ENCODE peak calls at places on chromosomes 4 and X, in four cellular contexts. C, I, B and Q are unnamed samples.

GRCh38 chr4:955931-956381 is 17.4 kb downstream of the DGKQ start:
- DNase-seq in C (no peak), I (no peak), B (no peak), Q (no peak)

GRCh38 chr4:128955751-128956150 is 137.6 kb downstream of the SCLT1 start:
- DNase-seq in I (no peak), C (no peak), B (no peak), Q (no peak)

GRCh38 chr4:122329876-122330595 is 48.8 kb upstream of the ADAD1 start:
- DNase-seq in I (no peak), C (no peak), B (no peak), Q (peak; percentile 56)

GRCh38 chr4:36198068-36198808 is 46.1 kb downstream of the ARAP2 start:
- DNase-seq in C (no peak), I (no peak), B (no peak), Q (no peak)

GRCh38 chr4:67928547-67928946 is 34.7 kb downstream of the TMPRSS11A start:
- DNase-seq in I (no peak), C (no peak), B (peak; percentile 5), Q (no peak)

GRCh38 chr4:53161475-53162423 is 204.1 kb downstream of the SCFD2 start:
- DNase-seq in I (no peak), B (no peak), C (no peak), Q (no peak)

GRCh38 chrX:110395877-110396276 is 37.2 kb downstream of the RTL9 start:
- DNase-seq in C (no peak), I (no peak), B (no peak), Q (no peak)

GRCh38 chr4:186709509-186709908 is 14.1 kb downstream of the FAT1 start:
- DNase-seq in B (no peak), C (no peak), I (no peak), Q (no peak)

GRCh38 chr4:54099959-54100606 is at the start of gene GSX2:
- DNase-seq in B (no peak), I (no peak), C (no peak), Q (no peak)

GRCh38 chr4:106707776-106708603 is 328.1 kb downstream of the DKK2 start:
- DNase-seq in I (no peak), C (no peak), B (no peak), Q (no peak)

GRCh38 chr4:65845169-65845568 is 174.9 kb upstream of the EPHA5 start:
- DNase-seq in B (no peak), I (no peak), C (no peak), Q (no peak)

GRCh38 chr4:22515145-22515887 is 550 bp downstream of the ADGRA3 start:
- DNase-seq in C (peak; percentile 17), I (no peak), B (peak; percentile 74), Q (peak; percentile 64)

GRCh38 chrX:39705299-39705698 is 392.5 kb downstream of the BCOR start:
- DNase-seq in B (peak; percentile 61), C (peak; percentile 18), I (no peak), Q (peak; percentile 88)

GRCh38 chrX:104310084-104310483 is 55.4 kb upstream of the ESX1 start:
- DNase-seq in C (no peak), B (peak; percentile 37), I (no peak), Q (peak; percentile 47)

GRCh38 chrX:77442728-77443127 is 4.5 kb upstream of the FGF16 start:
- DNase-seq in B (peak; percentile 34), I (no peak), C (no peak), Q (peak; percentile 81)

GRCh38 chr4:108168213-108168671 is 490 bp downstream of the LEF1 start:
- DNase-seq in I (no peak), B (no peak), C (no peak), Q (peak; percentile 8)

GRCh38 chr4:17276821-17277220 is 235.1 kb downstream of the QDPR start:
- DNase-seq in B (no peak), I (no peak), C (no peak), Q (peak; percentile 53)

GRCh38 chrX:16745659-16746058 is 26.2 kb downstream of the SYAP1 start:
- DNase-seq in C (no peak), B (no peak), I (no peak), Q (no peak)

GRCh38 chr4:182778222-182778982 is 138.8 kb downstream of the DCTD start:
- DNase-seq in B (no peak), I (no peak), C (no peak), Q (peak; percentile 63)

GRCh38 chr4:104073245-104073644 is 353.5 kb upstream of the TACR3 start:
- DNase-seq in C (no peak), I (no peak), B (no peak), Q (no peak)

GRCh38 chr4:57190651-57191481 is 80.7 kb upstream of the IGFBP7 start:
- DNase-seq in B (peak; percentile 49), I (no peak), C (peak; percentile 70), Q (peak; percentile 13)

GRCh38 chrX:92230628-92231027 is 451.5 kb downstream of the PCDH11X start:
- DNase-seq in I (no peak), C (no peak), B (no peak), Q (no peak)

GRCh38 chr4:8269535-8270417 is at the start of gene HTRA3:
- DNase-seq in B (no peak), C (no peak), I (no peak), Q (peak; percentile 31)

GRCh38 chr4:61531188-61531587 is 331.1 kb downstream of the ADGRL3 start:
- DNase-seq in B (no peak), I (no peak), C (no peak), Q (no peak)

GRCh38 chr4:169615467-169616106 is 3.2 kb upstream of the NEK1 start:
- DNase-seq in B (no peak), C (no peak), I (no peak), Q (peak; percentile 49)

GRCh38 chrX:41922125-41922521 is 1.2 kb downstream of the CASK start:
- DNase-seq in C (no peak), B (no peak), I (no peak), Q (peak; percentile 27)

GRCh38 chrX:132561974-132562373 is 73.1 kb upstream of the MBNL3 start:
- DNase-seq in B (no peak), I (no peak), C (no peak), Q (no peak)

GRCh38 chrX:72048515-72049455 is 82.9 kb downstream of the RTL5 start:
- DNase-seq in I (no peak), C (no peak), B (peak; percentile 21), Q (no peak)

GRCh38 chr4:125387770-125388169 is 73.0 kb downstream of the FAT4 start:
- DNase-seq in I (no peak), C (no peak), B (no peak), Q (no peak)

GRCh38 chr4:152073738-152074137 is 312.9 kb upstream of the GATB start:
- DNase-seq in C (no peak), I (no peak), B (no peak), Q (peak; percentile 38)

GRCh38 chr4:113468165-113469022 is 293.1 kb downstream of the CAMK2D start:
- DNase-seq in B (peak; percentile 79), I (no peak), C (no peak), Q (peak; percentile 100)

GRCh38 chrX:9646471-9647038 is 119.1 kb downstream of the GPR143 start:
- DNase-seq in C (peak; percentile 8), I (no peak), B (no peak), Q (peak; percentile 36)

GRCh38 chrX:1307626-1308340 is 28.8 kb upstream of the IL3RA start:
- DNase-seq in C (no peak), B (no peak), I (no peak), Q (no peak)

GRCh38 chr4:77251751-77252150 is 94.7 kb downstream of the CCNG2 start:
- DNase-seq in C (no peak), I (no peak), B (no peak), Q (no peak)

GRCh38 chrX:13077168-13077567 is 32.7 kb upstream of the FAM9C start:
- DNase-seq in I (no peak), B (no peak), C (no peak), Q (peak; percentile 47)

GRCh38 chr4:124415206-124415605 is 297.3 kb downstream of the ANKRD50 start:
- DNase-seq in I (no peak), C (no peak), B (no peak), Q (peak; percentile 66)

GRCh38 chr4:53929955-53930798 is 134.2 kb downstream of the CHIC2 start:
- DNase-seq in B (peak; percentile 78), C (peak; percentile 41), I (peak; percentile 13), Q (peak; percentile 93)

GRCh38 chr4:71260544-71260943 is 78.3 kb upstream of the SLC4A4 start:
- DNase-seq in I (no peak), C (no peak), B (no peak), Q (no peak)
- H3K4me2 ChIP-seq in I (no peak overlapping the region), C (no peak overlapping the region), B (no peak overlapping the region), Q (no peak overlapping the region)

GRCh38 chr4:82799006-82799881 is 648 bp upstream of the SCD5 start:
- DNase-seq in I (no peak), B (no peak), C (no peak), Q (no peak)
- TF ChIP-seq RFX5 in I (no peak), B (no peak), C (no peak), Q (no peak)

GRCh38 chrX:128106630-128107029 is 54.4 kb upstream of the ACTRT1 start:
- DNase-seq in I (no peak), B (peak; percentile 38), C (no peak), Q (no peak)
- TF ChIP-seq ELK1 in I (no peak), B (no peak), C (no peak), Q (no peak)

GRCh38 chrX:38041237-38041636 is 34.9 kb downstream of the SYTL5 start:
- DNase-seq in B (no peak), I (no peak), C (no peak), Q (no peak)

GRCh38 chrX:38038501-38038900 is 32.1 kb downstream of the SYTL5 start:
- DNase-seq in I (peak; percentile 31), B (no peak), C (no peak), Q (no peak)

DNA sequence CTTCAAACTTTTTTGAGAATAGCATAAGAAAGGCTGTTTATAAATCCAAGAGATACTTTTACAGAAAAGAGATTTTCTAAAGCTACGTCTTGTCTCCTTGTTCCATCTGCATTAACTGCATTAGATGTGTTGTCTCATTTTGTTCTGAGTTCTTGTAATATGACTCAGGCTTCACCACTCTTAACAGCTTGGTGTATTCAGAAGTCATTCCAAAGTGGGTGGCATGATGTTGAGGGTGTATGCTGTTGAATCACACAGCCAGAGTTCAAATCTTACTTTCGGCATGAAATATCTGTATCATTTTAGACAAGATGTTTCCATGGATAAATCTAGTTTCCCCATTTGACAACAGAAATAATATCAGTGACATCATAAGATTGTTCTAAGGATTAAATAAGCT is 30.1 kb downstream of the SYTL5 start:
- DNase-seq in B (no peak), C (no peak), I (no peak), Q (peak; percentile 6)
- H3K4me2 ChIP-seq in B (no peak overlapping the region), C (no peak overlapping the region), I (no peak overlapping the region), Q (no peak overlapping the region)

DNA sequence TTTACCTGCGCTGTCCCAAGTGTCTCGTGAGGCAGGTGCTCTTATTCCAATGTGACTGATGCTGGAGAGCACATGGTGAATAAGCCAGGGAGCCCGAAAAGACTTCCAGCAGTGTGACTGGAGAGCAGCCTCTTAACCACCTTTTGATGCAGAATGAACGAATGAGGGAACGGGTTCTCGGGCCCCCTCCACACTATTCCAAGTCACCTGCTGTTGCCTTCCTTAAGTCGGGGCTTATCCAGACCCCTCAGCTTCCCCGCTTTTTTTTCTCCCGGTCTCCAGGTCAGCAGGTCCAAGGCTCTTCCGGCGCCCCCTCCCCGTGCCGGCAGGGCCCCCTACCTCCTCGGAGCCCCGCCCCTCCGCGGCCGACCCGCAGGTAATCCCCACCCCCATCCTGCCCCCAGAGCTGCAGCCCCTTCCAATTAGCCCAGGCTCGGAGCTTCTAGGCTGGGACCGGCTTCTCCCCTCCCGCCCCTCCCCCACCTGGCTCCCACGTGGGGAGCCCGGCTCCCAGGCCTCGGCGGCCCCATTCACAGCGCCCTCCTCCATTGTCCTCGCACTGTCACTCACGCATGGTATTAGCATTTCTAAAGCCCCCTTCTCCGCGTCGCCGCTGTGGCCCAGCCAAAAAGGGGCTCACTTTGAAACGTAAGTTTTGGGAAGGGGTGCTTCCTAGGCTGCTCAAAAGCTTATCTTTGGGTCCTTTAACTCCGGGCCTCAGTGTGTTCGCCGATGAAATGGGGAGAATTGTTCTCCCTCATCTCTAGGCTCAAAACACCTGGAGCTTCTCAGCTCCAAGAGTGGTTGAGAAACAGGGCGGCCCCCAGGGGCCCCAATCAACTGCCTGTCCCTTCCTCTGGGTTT is 56.2 kb upstream of the PJA1 start:
- DNase-seq in B (no peak), C (no peak), I (no peak), Q (no peak)
- TF ChIP-seq RFX5 in B (no peak), C (no peak), I (no peak), Q (no peak)